ENCODE peak calls at places on chromosome 7, in seven cellular contexts. P is RKO, Q is GM04503, Y is posterior vena cava, W is EH, Z is NCI-H1092, V is A549. F is an unnamed sample.

GRCh38 chr7:133698127-133698526 is 429.0 kb upstream of the LRGUK start:
- DNase-seq in P (no peak), Q (no peak), Y (no peak), W (peak; percentile 53), Z (no peak), V (no peak), F (peak; percentile 32)

GRCh38 chr7:106563466-106564150 is 97.3 kb downstream of the CCDC71L start:
- DNase-seq in P (no peak), Q (no peak), Y (no peak), W (peak; percentile 42), Z (no peak), V (no peak), F (peak; percentile 13)

GRCh38 chr7:84291756-84292155 is 97.2 kb upstream of the SEMA3A start:
- DNase-seq in P (no peak), Q (no peak), Y (no peak), W (no peak), Z (peak; percentile 81), V (no peak), F (no peak)

GRCh38 chr7:21967500-21968099 is 21.9 kb upstream of the CDCA7L start:
- DNase-seq in P (no peak), Q (no peak), Y (no peak), W (peak; percentile 19), Z (no peak), V (no peak), F (no peak)

GRCh38 chr7:74138334-74138867 is 35.8 kb upstream of the EIF4H start:
- DNase-seq in P (no peak), Q (no peak), Y (no peak), W (no peak), Z (no peak), V (no peak), F (no peak)

GRCh38 chr7:79951415-79951814 is 183.2 kb upstream of the GNAI1 start:
- DNase-seq in P (no peak), Q (no peak), Y (no peak), W (no peak), Z (no peak), V (no peak), F (no peak)

GRCh38 chr7:26900283-26900682 is 35.9 kb upstream of the SKAP2 start:
- DNase-seq in P (no peak), Q (no peak), Y (no peak), W (no peak), Z (peak; percentile 62), V (no peak), F (no peak)

GRCh38 chr7:100563809-100564400 is 9.8 kb downstream of the SAP25 start:
- DNase-seq in P (peak; percentile 76), Q (no peak), Y (peak; percentile 95), W (peak; percentile 73), Z (no peak), V (peak; percentile 61), F (peak; percentile 69)

GRCh38 chr7:149731207-149731955 is 42.0 kb downstream of the ZNF467 start:
- DNase-seq in P (no peak), Q (no peak), Y (peak; percentile 67), W (no peak), Z (no peak), V (no peak), F (no peak)

GRCh38 chr7:778271-778967 is 51.3 kb upstream of the PRKAR1B start:
- DNase-seq in P (no peak), Q (no peak), Y (no peak), W (peak; percentile 20), Z (peak; percentile 79), V (no peak), F (no peak)

GRCh38 chr7:70406419-70407189 is 725.3 kb upstream of the GALNT17 start:
- DNase-seq in P (no peak), Q (peak; percentile 27), Y (no peak), W (no peak), Z (no peak), V (no peak), F (no peak)

GRCh38 chr7:3294432-3295100 is 6.5 kb upstream of the SDK1 start:
- DNase-seq in P (no peak), Q (no peak), Y (no peak), W (no peak), Z (peak; percentile 88), V (no peak), F (no peak)

GRCh38 chr7:139588632-139589031 is 65.1 kb downstream of the CLEC2L start:
- DNase-seq in P (no peak), Q (no peak), Y (no peak), W (peak; percentile 10), Z (no peak), V (no peak), F (no peak)

GRCh38 chr7:6637544-6638229 is 569 bp downstream of the ZNF316 start:
- DNase-seq in P (peak; percentile 58), Q (no peak), Y (no peak), W (peak; percentile 25), Z (peak; percentile 18), V (peak; percentile 29), F (peak; percentile 38)

GRCh38 chr7:67823345-67823744 is 826.7 kb downstream of the TYW1 start:
- DNase-seq in P (peak; percentile 26), Q (no peak), Y (no peak), W (no peak), Z (no peak), V (peak; percentile 32), F (no peak)

GRCh38 chr7:107344286-107344685 is 125.6 kb upstream of the GPR22 start:
- DNase-seq in P (no peak), Q (no peak), Y (no peak), W (no peak), Z (no peak), V (no peak), F (no peak)

GRCh38 chr7:2451171-2452073 is 24.8 kb downstream of the GRIFIN start:
- DNase-seq in P (peak; percentile 81), Q (no peak), Y (peak; percentile 96), W (peak; percentile 73), Z (peak; percentile 70), V (peak; percentile 83), F (peak; percentile 74)

GRCh38 chr7:40530292-40530691 is 395.5 kb downstream of the SUGCT start:
- DNase-seq in P (no peak), Q (no peak), Y (no peak), W (peak; percentile 46), Z (no peak), V (no peak), F (no peak)

GRCh38 chr7:1890289-1891235 is 220.5 kb downstream of the ELFN1 start:
- DNase-seq in P (no peak), Q (no peak), Y (no peak), W (no peak), Z (no peak), V (no peak), F (no peak)

GRCh38 chr7:73519867-73520672 is 2.0 kb downstream of the BAZ1B start:
- DNase-seq in P (peak; percentile 61), Q (no peak), Y (peak; percentile 72), W (no peak), Z (no peak), V (peak; percentile 23), F (peak; percentile 13)

GRCh38 chr7:27172823-27173411 is 1.2 kb downstream of the HOXA10 start:
- DNase-seq in P (peak; percentile 69), Q (no peak), Y (peak; percentile 90), W (peak; percentile 97), Z (peak; percentile 50), V (peak; percentile 40), F (peak; percentile 87)

GRCh38 chr7:139901840-139902370 is 72.8 kb downstream of the TBXAS1 start:
- DNase-seq in P (no peak), Q (no peak), Y (no peak), W (no peak), Z (no peak), V (no peak), F (no peak)

GRCh38 chr7:38629621-38630020 is 1.6 kb downstream of the AMPH start:
- DNase-seq in P (no peak), Q (no peak), Y (no peak), W (no peak), Z (no peak), V (no peak), F (peak; percentile 15)

GRCh38 chr7:50531928-50532327 is 33.3 kb downstream of the DDC start:
- DNase-seq in P (peak; percentile 5), Q (no peak), Y (no peak), W (no peak), Z (peak; percentile 98), V (no peak), F (no peak)

GRCh38 chr7:80386686-80387085 is 125.2 kb downstream of the GNAT3 start:
- DNase-seq in P (no peak), Q (no peak), Y (no peak), W (peak; percentile 60), Z (no peak), V (no peak), F (peak; percentile 58)

GRCh38 chr7:139732471-139733167 is 45.2 kb downstream of the HIPK2 start:
- DNase-seq in P (no peak), Q (no peak), Y (no peak), W (no peak), Z (no peak), V (no peak), F (no peak)

GRCh38 chr7:32602470-32602869 is 107.2 kb downstream of the AVL9 start:
- DNase-seq in P (no peak), Q (no peak), Y (no peak), W (no peak), Z (no peak), V (no peak), F (no peak)

GRCh38 chr7:41916450-41916927 is 213.6 kb upstream of the INHBA start:
- DNase-seq in P (peak; percentile 51), Q (peak; percentile 100), Y (no peak), W (peak; percentile 99), Z (no peak), V (peak; percentile 76), F (peak; percentile 99)

F was measured in EL.